ENCODE peak calls at places on chromosomes 11 and 22, in five cellular contexts. U, N, S, H and G are unnamed samples.

GRCh38 chr11:106304274-106304673 is 226.8 kb downstream of the AASDHPPT start:
- DNase-seq in U (no peak), N (no peak), S (no peak), H (no peak), G (no peak)

GRCh38 chr22:39917776-39918493 is 17.1 kb downstream of the GRAP2 start:
- DNase-seq in U (no peak), N (no peak), S (no peak), H (no peak), G (no peak)

GRCh38 chr11:125929445-125930075 is 16.3 kb upstream of the VSIG10L2 start:
- DNase-seq in U (no peak), N (no peak), S (no peak), H (no peak), G (no peak)

GRCh38 chr22:24982301-24983056 is 30.0 kb downstream of the KIAA1671 start:
- DNase-seq in U (no peak), N (no peak), S (no peak), H (no peak), G (no peak)

GRCh38 chr11:64009234-64009633 is 23.0 kb downstream of the OTUB1 start:
- DNase-seq in U (no peak), N (no peak), S (no peak), H (no peak), G (no peak)

GRCh38 chr11:88520391-88520790 is 182.9 kb upstream of the CTSC start:
- DNase-seq in U (no peak), N (no peak), S (no peak), H (no peak), G (peak)

GRCh38 chr22:41915035-41915782 is at the start of gene SHISA8:
- DNase-seq in U (peak), N (peak), S (peak), H (peak), G (peak)

GRCh38 chr11:13462311-13462927 is 603 bp downstream of the BTBD10 start:
- DNase-seq in U (peak), N (peak), S (peak), H (peak), G (peak)

GRCh38 chr11:55707029-55707428 is 45.0 kb downstream of the OR4C6 start:
- DNase-seq in U (no peak), N (no peak), S (no peak), H (no peak), G (peak)
- TF ChIP-seq CTCF in U (peak), N (peak), S (peak), H (peak), G (peak)

DNA sequence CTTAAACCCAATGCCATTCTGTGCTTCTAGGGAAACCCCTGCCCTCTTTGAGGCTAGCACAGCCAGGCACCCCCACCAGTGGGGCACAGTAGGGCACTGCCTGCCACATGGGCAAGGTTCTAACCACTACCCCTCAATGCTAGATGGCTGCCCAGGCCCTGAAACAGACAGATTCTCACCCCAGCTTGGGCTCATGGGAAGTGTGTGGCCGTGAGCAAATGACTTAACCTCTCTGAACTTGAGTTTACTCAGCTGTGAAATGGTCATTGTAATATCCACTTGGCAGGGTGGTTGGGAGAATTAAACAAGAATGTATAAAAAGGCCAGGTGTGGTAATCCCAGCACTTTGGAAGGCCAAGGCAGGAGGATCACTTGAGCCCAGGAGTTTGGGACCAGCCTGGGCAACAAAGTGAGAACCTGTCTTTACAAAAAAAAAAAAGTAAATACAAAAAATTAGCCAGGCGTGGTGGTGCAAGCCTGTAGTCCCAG is 22.4 kb downstream of the C22orf23 start:
- DNase-seq in U (no peak), N (no peak), S (no peak), H (no peak), G (no peak)
- H3K27ac ChIP-seq in U (no peak), N (no peak), S (peak), H (peak), G (peak)

DNA sequence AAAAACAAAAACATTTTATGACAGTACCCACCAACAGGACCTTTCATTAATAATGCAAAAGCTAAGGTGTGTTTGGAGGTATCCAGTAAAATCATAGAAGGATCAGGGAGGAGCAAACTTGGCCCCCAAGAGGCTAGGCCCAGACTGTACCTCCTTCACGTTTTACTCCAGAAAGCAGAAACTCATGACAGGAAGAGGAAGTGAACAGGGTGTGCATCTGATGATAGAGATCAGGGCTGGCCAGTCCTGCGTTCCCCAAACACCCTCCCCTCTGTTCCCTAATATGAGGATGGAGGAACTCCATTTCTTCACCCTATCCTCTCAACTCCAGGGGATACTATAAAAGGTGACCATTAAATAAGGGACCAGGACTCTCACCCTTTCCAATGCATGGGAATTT is 10.2 kb upstream of the MS4A12 start:
- DNase-seq in U (no peak), N (no peak), S (no peak), H (no peak), G (no peak)
- TF ChIP-seq CTCF in U (no peak), N (no peak), S (no peak), H (no peak), G (no peak)

GRCh38 chr11:67369801-67370284 is 3.6 kb downstream of the CLCF1 start:
- DNase-seq in U (no peak), N (no peak), S (no peak), H (no peak), G (no peak)
- H3K27ac ChIP-seq in U (no peak), N (no peak), S (peak), H (no peak), G (peak)

GRCh38 chr11:101390539-101390938 is 193.3 kb downstream of the TRPC6 start:
- DNase-seq in U (no peak), N (no peak), S (no peak), H (no peak), G (no peak)
- TF ChIP-seq CTCF in U (no peak), N (no peak), S (no peak), H (peak), G (peak)